ENCODE peak calls at places on chromosomes 5 and 9, in seven cellular contexts. One of them, this sample, is unnamed.

GRCh38 chr5:151628112-151628823 is 37.1 kb upstream of the FAT2 start:
- DNase-seq in left lung: no peak
- DNase-seq in choroid plexus epithelial cell: peak; percentile 22
- DNase-seq in Peyer's patch: no peak
- DNase-seq in central memory CD4-positive, alpha-beta T cell: no peak
- DNase-seq in Right ventricle myocardium superior: peak; percentile 75
- DNase-seq in T-helper 1 cell: no peak
- DNase-seq in this sample: no peak

GRCh38 chr5:175610898-175611297 is 47.0 kb upstream of the HRH2 start:
- DNase-seq in Right ventricle myocardium superior: no peak
- DNase-seq in choroid plexus epithelial cell: no peak
- DNase-seq in T-helper 1 cell: no peak
- DNase-seq in left lung: no peak
- DNase-seq in Peyer's patch: no peak
- DNase-seq in central memory CD4-positive, alpha-beta T cell: no peak
- DNase-seq in this sample: no peak

GRCh38 chr9:98997580-98997979 is 53.9 kb downstream of the COL15A1 start:
- DNase-seq in central memory CD4-positive, alpha-beta T cell: no peak
- DNase-seq in T-helper 1 cell: no peak
- DNase-seq in left lung: no peak
- DNase-seq in Peyer's patch: no peak
- DNase-seq in choroid plexus epithelial cell: peak; percentile 53
- DNase-seq in Right ventricle myocardium superior: no peak
- DNase-seq in this sample: no peak

GRCh38 chr5:78899922-78900362 is 85.2 kb downstream of the ARSB start:
- DNase-seq in choroid plexus epithelial cell: peak; percentile 80
- DNase-seq in Right ventricle myocardium superior: no peak
- DNase-seq in Peyer's patch: no peak
- DNase-seq in central memory CD4-positive, alpha-beta T cell: no peak
- DNase-seq in left lung: no peak
- DNase-seq in T-helper 1 cell: no peak
- DNase-seq in this sample: peak; percentile 73

GRCh38 chr9:129776938-129777768 is 24.3 kb upstream of the PTGES start:
- DNase-seq in central memory CD4-positive, alpha-beta T cell: peak; percentile 9
- DNase-seq in choroid plexus epithelial cell: peak; percentile 100
- DNase-seq in Right ventricle myocardium superior: peak; percentile 96
- DNase-seq in T-helper 1 cell: no peak
- DNase-seq in left lung: peak; percentile 97
- DNase-seq in Peyer's patch: peak; percentile 59
- DNase-seq in this sample: peak; percentile 86

GRCh38 chr9:112029921-112030444 is 133.4 kb downstream of the UGCG start:
- DNase-seq in Right ventricle myocardium superior: no peak
- DNase-seq in Peyer's patch: no peak
- DNase-seq in T-helper 1 cell: no peak
- DNase-seq in central memory CD4-positive, alpha-beta T cell: no peak
- DNase-seq in left lung: no peak
- DNase-seq in choroid plexus epithelial cell: peak; percentile 82
- DNase-seq in this sample: peak; percentile 37

GRCh38 chr5:19497229-19497815 is 490.7 kb downstream of the CDH18 start:
- DNase-seq in Right ventricle myocardium superior: no peak
- DNase-seq in central memory CD4-positive, alpha-beta T cell: no peak
- DNase-seq in choroid plexus epithelial cell: no peak
- DNase-seq in T-helper 1 cell: no peak
- DNase-seq in Peyer's patch: no peak
- DNase-seq in left lung: no peak
- DNase-seq in this sample: no peak

GRCh38 chr9:3361115-3361514 is 164.7 kb downstream of the RFX3 start:
- DNase-seq in choroid plexus epithelial cell: no peak
- DNase-seq in T-helper 1 cell: no peak
- DNase-seq in left lung: no peak
- DNase-seq in Peyer's patch: no peak
- DNase-seq in central memory CD4-positive, alpha-beta T cell: no peak
- DNase-seq in Right ventricle myocardium superior: no peak
- DNase-seq in this sample: no peak

GRCh38 chr9:31776471-31776870 is 608.0 kb upstream of the ACO1 start:
- DNase-seq in choroid plexus epithelial cell: no peak
- DNase-seq in left lung: no peak
- DNase-seq in central memory CD4-positive, alpha-beta T cell: no peak
- DNase-seq in Right ventricle myocardium superior: no peak
- DNase-seq in Peyer's patch: no peak
- DNase-seq in T-helper 1 cell: no peak
- DNase-seq in this sample: peak; percentile 32

This sample was measured in stomach.